ENCODE peak calls at places on chromosomes 11 and 22, in six cellular contexts. B is endothelial cell; K is small intestine; X is cardiac fibroblast; J is CD4-positive, alpha-beta T cell; O is transverse colon. U is an unnamed sample.

GRCh38 chr11:101264303-101264702 is 134.7 kb upstream of the PGR start:
- DNase-seq in X (no peak), B (no peak), O (no peak), K (no peak), J (no peak), U (no peak)

GRCh38 chr22:44460287-44461082 is 37.5 kb downstream of the RTL6 start:
- DNase-seq in B (no peak), O (no peak), J (no peak), K (no peak), X (peak; percentile 35), U (peak; percentile 5)

GRCh38 chr11:12167098-12167999 is 57.0 kb downstream of the MICAL2 start:
- DNase-seq in K (peak; percentile 94), B (no peak), J (no peak), O (peak; percentile 74), X (peak; percentile 84), U (peak; percentile 74)

GRCh38 chr22:47612136-47612910 is 849.9 kb downstream of the TBC1D22A start:
- DNase-seq in B (no peak), X (no peak), J (no peak), K (no peak), O (no peak), U (no peak)

GRCh38 chr22:39927544-39927943 is 26.7 kb downstream of the GRAP2 start:
- DNase-seq in K (no peak), O (no peak), X (no peak), B (no peak), J (no peak), U (no peak)

GRCh38 chr11:68859123-68859522 is 17.4 kb upstream of the CPT1A start:
- DNase-seq in J (no peak), K (no peak), O (no peak), B (no peak), X (no peak), U (no peak)

GRCh38 chr11:12248330-12248729 is 129.0 kb upstream of the PARVA start:
- DNase-seq in X (peak; percentile 69), J (no peak), B (no peak), K (peak; percentile 90), O (peak; percentile 92), U (peak; percentile 94)

GRCh38 chr11:503179-503981 is 3.7 kb downstream of the RNH1 start:
- DNase-seq in X (peak; percentile 86), B (no peak), K (no peak), O (peak; percentile 54), J (no peak), U (peak; percentile 47)

GRCh38 chr22:41589260-41589600 is 410 bp downstream of the PMM1 start:
- DNase-seq in B (peak; percentile 27), K (peak; percentile 23), X (peak; percentile 41), O (no peak), J (no peak), U (peak; percentile 45)

GRCh38 chr22:47149976-47150375 is 387.5 kb downstream of the TBC1D22A start:
- DNase-seq in X (no peak), K (no peak), B (no peak), J (no peak), O (no peak), U (no peak)

GRCh38 chr11:18495268-18495667 is 31.5 kb downstream of the TSG101 start:
- DNase-seq in O (no peak), J (no peak), X (no peak), B (no peak), K (no peak), U (no peak)

GRCh38 chr11:59197990-59198389 is 14.7 kb downstream of the MPEG1 start:
- DNase-seq in B (no peak), O (no peak), X (peak; percentile 88), K (no peak), J (no peak), U (no peak)

GRCh38 chr11:121105851-121106250 is 4.8 kb downstream of the TECTA start:
- DNase-seq in B (no peak), J (no peak), O (no peak), K (no peak), X (no peak), U (no peak)

GRCh38 chr11:77705877-77706579 is 68.4 kb upstream of the CLNS1A start:
- DNase-seq in J (no peak), X (no peak), K (no peak), B (no peak), O (no peak), U (no peak)

GRCh38 chr22:25134028-25134427 is 65.6 kb upstream of the CRYBB3 start:
- DNase-seq in O (peak; percentile 63), B (no peak), J (no peak), K (peak; percentile 80), X (no peak), U (peak; percentile 78)

GRCh38 chr11:122155001-122155400 is 39.0 kb upstream of the BLID start:
- DNase-seq in X (no peak), O (no peak), J (no peak), K (no peak), B (no peak), U (no peak)